ENCODE peak calls at places on chromosomes 2 and 18, in eight cellular contexts. U is T-helper 1 cell, O is NCI-H510A, R is WTC11, K is H54, Y is GM12891, H is fibroblast of mammary gland, D is mammary epithelial cell. W is an unnamed sample.

GRCh38 chr2:71712179-71712818 is 258.9 kb downstream of the DYSF start:
- DNase-seq in U (no peak), O (no peak), R (no peak), K (no peak), Y (no peak), H (no peak), D (no peak), W (no peak)

GRCh38 chr2:85188852-85189251 is 55.7 kb downstream of the TCF7L1 start:
- DNase-seq in U (no peak), O (no peak), R (no peak), K (no peak), Y (no peak), H (no peak), D (no peak), W (no peak)

GRCh38 chr2:5290911-5291546 is 401.2 kb upstream of the SOX11 start:
- DNase-seq in U (no peak), O (no peak), R (no peak), K (no peak), Y (no peak), H (no peak), D (no peak), W (no peak)

GRCh38 chr2:197372582-197372981 is 62.0 kb upstream of the ANKRD44 start:
- DNase-seq in U (no peak), O (no peak), R (no peak), K (no peak), Y (no peak), H (peak), D (no peak), W (no peak)

GRCh38 chr2:24935145-24935544 is 15.1 kb upstream of the ADCY3 start:
- DNase-seq in U (no peak), O (no peak), R (no peak), K (no peak), Y (no peak), H (no peak), D (no peak), W (no peak)

GRCh38 chr2:26616032-26616863 is 24.9 kb downstream of the CIB4 start:
- DNase-seq in U (no peak), O (no peak), R (no peak), K (no peak), Y (no peak), H (no peak), D (no peak), W (no peak)

GRCh38 chr2:223969315-223969714 is 12.1 kb downstream of the MRPL44 start:
- DNase-seq in U (no peak), O (no peak), R (no peak), K (no peak), Y (no peak), H (no peak), D (no peak), W (no peak)

GRCh38 chr2:102273619-102274211 is 37.6 kb upstream of the IL1RL1 start:
- DNase-seq in U (no peak), O (no peak), R (no peak), K (no peak), Y (no peak), H (peak), D (no peak), W (no peak)

GRCh38 chr2:57549642-57550102 is 496.9 kb upstream of the VRK2 start:
- DNase-seq in U (no peak), O (no peak), R (no peak), K (no peak), Y (no peak), H (peak), D (peak), W (no peak)

GRCh38 chr2:119283873-119284331 is 60.3 kb downstream of the STEAP3 start:
- DNase-seq in U (no peak), O (no peak), R (no peak), K (peak), Y (no peak), H (peak), D (peak), W (no peak)

GRCh38 chr2:26284132-26284531 is 39.4 kb downstream of the HADHB start:
- DNase-seq in U (no peak), O (no peak), R (no peak), K (peak), Y (no peak), H (no peak), D (peak), W (no peak)

GRCh38 chr18:50719471-50719987 is 100.3 kb downstream of the MRO start:
- DNase-seq in U (no peak), O (no peak), R (no peak), K (no peak), Y (no peak), H (no peak), D (no peak), W (no peak)

GRCh38 chr2:106304612-106305184 is 110.6 kb upstream of the UXS1 start:
- DNase-seq in U (no peak), O (no peak), R (no peak), K (no peak), Y (no peak), H (no peak), D (no peak), W (no peak)

GRCh38 chr2:73851274-73851673 is 22.5 kb downstream of the STAMBP start:
- DNase-seq in U (no peak), O (no peak), R (peak), K (no peak), Y (no peak), H (no peak), D (no peak), W (no peak)

GRCh38 chr2:38223256-38223655 is 147.3 kb upstream of the CYP1B1 start:
- DNase-seq in U (no peak), O (no peak), R (no peak), K (no peak), Y (no peak), H (no peak), D (no peak), W (no peak)

GRCh38 chr2:182300603-182301002 is 126.2 kb downstream of the PDE1A start:
- DNase-seq in U (no peak), O (peak), R (no peak), K (no peak), Y (no peak), H (peak), D (no peak), W (no peak)

GRCh38 chr2:195575879-195576391 is 81.1 kb upstream of the SLC39A10 start:
- DNase-seq in U (no peak), O (no peak), R (no peak), K (peak), Y (no peak), H (peak), D (peak), W (no peak)

GRCh38 chr2:101823347-101823791 is 125.9 kb downstream of the MAP4K4 start:
- DNase-seq in U (peak), O (peak), R (peak), K (no peak), Y (no peak), H (peak), D (peak), W (peak)

GRCh38 chr2:41993086-41993812 is 54.6 kb upstream of the PKDCC start:
- DNase-seq in U (no peak), O (no peak), R (no peak), K (no peak), Y (no peak), H (no peak), D (no peak), W (no peak)

GRCh38 chr2:85933753-85934594 is 45.2 kb upstream of the ST3GAL5 start:
- DNase-seq in U (no peak), O (no peak), R (no peak), K (no peak), Y (no peak), H (peak), D (peak), W (no peak)

GRCh38 chr2:162732946-162733698 is 105.4 kb downstream of the KCNH7 start:
- DNase-seq in U (no peak), O (peak), R (no peak), K (no peak), Y (no peak), H (no peak), D (peak), W (no peak)

GRCh38 chr2:129803067-129803466 is 176.4 kb upstream of the RAB6C start:
- DNase-seq in U (no peak), O (no peak), R (no peak), K (no peak), Y (no peak), H (peak), D (peak), W (no peak)

GRCh38 chr18:43420950-43421349 is 143.7 kb upstream of the SYT4 start:
- DNase-seq in U (no peak), O (no peak), R (peak), K (no peak), Y (no peak), H (no peak), D (no peak), W (no peak)

GRCh38 chr2:209638346-209638745 is 133.3 kb upstream of the UNC80 start:
- DNase-seq in U (no peak), O (no peak), R (no peak), K (peak), Y (no peak), H (peak), D (peak), W (no peak)

GRCh38 chr2:197152451-197153228 is 157.9 kb downstream of the ANKRD44 start:
- DNase-seq in U (no peak), O (no peak), R (no peak), K (no peak), Y (no peak), H (no peak), D (no peak), W (peak)

GRCh38 chr2:241358470-241358869 is 2.4 kb downstream of the FARP2 start:
- DNase-seq in U (no peak), O (no peak), R (no peak), K (no peak), Y (no peak), H (no peak), D (no peak), W (peak)

GRCh38 chr18:61587865-61588264 is 254.6 kb downstream of the CDH20 start:
- DNase-seq in U (no peak), O (no peak), R (no peak), K (no peak), Y (no peak), H (no peak), D (no peak), W (no peak)

GRCh38 chr2:32852821-32853220 is 93.9 kb upstream of the LTBP1 start:
- DNase-seq in U (no peak), O (no peak), R (no peak), K (no peak), Y (no peak), H (peak), D (no peak), W (no peak)

GRCh38 chr2:212863185-212863588 is 288.2 kb downstream of the IKZF2 start:
- DNase-seq in U (no peak), O (no peak), R (peak), K (no peak), Y (no peak), H (peak), D (peak), W (peak)

GRCh38 chr18:11653521-11653920 is 35.5 kb upstream of the GNAL start:
- DNase-seq in U (no peak), O (no peak), R (no peak), K (no peak), Y (no peak), H (no peak), D (no peak), W (no peak)

GRCh38 chr18:3453540-3454364 is 3.8 kb downstream of the TGIF1 start:
- DNase-seq in U (no peak), O (no peak), R (no peak), K (no peak), Y (no peak), H (peak), D (peak), W (no peak)

GRCh38 chr18:55069497-55069896 is 110.2 kb upstream of the CCDC68 start:
- DNase-seq in U (no peak), O (no peak), R (no peak), K (no peak), Y (no peak), H (no peak), D (no peak), W (peak)

GRCh38 chr2:27638709-27639108 is 9.9 kb downstream of the GPN1 start:
- DNase-seq in U (no peak), O (no peak), R (no peak), K (no peak), Y (no peak), H (peak), D (peak), W (no peak)